ENCODE peak calls at places on chromosome 16, in nine cellular contexts. T is thoracic aorta, X is AG04449, E is brain microvascular endothelial cell, B is PC-3, A is GM23338, Y is dorsolateral prefrontal cortex, Q is cardiac muscle cell, C is tibial artery. H is an unnamed sample.

GRCh38 chr16:79003026-79003617 is 597.4 kb downstream of the MAF start:
- DNase-seq in T (no peak), X (no peak), E (no peak), B (no peak), A (no peak), Y (no peak), Q (no peak), C (no peak), H (no peak)

GRCh38 chr16:68737730-68738590 is 868 bp downstream of the CDH1 start:
- DNase-seq in T (no peak), X (no peak), E (no peak), B (peak; percentile 52), A (peak; percentile 64), Y (no peak), Q (no peak), C (no peak), H (no peak)

GRCh38 chr16:86826931-86827330 is 248.6 kb downstream of the FOXL1 start:
- DNase-seq in T (no peak), X (no peak), E (no peak), B (no peak), A (peak; percentile 86), Y (no peak), Q (no peak), C (peak; percentile 32), H (no peak)

GRCh38 chr16:50153648-50154368 is 702 bp downstream of the TENT4B start:
- DNase-seq in T (no peak), X (no peak), E (no peak), B (peak; percentile 3), A (peak; percentile 35), Y (peak; percentile 8), Q (peak; percentile 26), C (no peak), H (peak; percentile 13)

GRCh38 chr16:81448154-81449131 is 3.8 kb downstream of the CMIP start:
- DNase-seq in T (no peak), X (no peak), E (no peak), B (peak; percentile 32), A (peak; percentile 44), Y (no peak), Q (no peak), C (no peak), H (no peak)

GRCh38 chr16:8739989-8740704 is 57.3 kb downstream of the TMEM186 start:
- DNase-seq in T (no peak), X (no peak), E (no peak), B (no peak), A (no peak), Y (no peak), Q (no peak), C (peak; percentile 12), H (no peak)

GRCh38 chr16:8714143-8714542 is 39.7 kb downstream of the ABAT start:
- DNase-seq in T (no peak), X (no peak), E (no peak), B (no peak), A (peak; percentile 33), Y (peak; percentile 66), Q (no peak), C (no peak), H (no peak)

GRCh38 chr16:70395345-70395901 is 43.5 kb downstream of the ST3GAL2 start:
- DNase-seq in T (no peak), X (no peak), E (peak; percentile 15), B (peak; percentile 40), A (peak; percentile 90), Y (no peak), Q (peak; percentile 56), C (peak; percentile 75), H (peak; percentile 83)

GRCh38 chr16:87956771-87957279 is 5.6 kb downstream of the BANP start:
- DNase-seq in T (no peak), X (no peak), E (peak; percentile 40), B (no peak), A (peak; percentile 62), Y (no peak), Q (peak; percentile 72), C (no peak), H (peak; percentile 45)

GRCh38 chr16:27642753-27643152 is 92.8 kb downstream of the KATNIP start:
- DNase-seq in T (no peak), X (no peak), E (no peak), B (peak; percentile 30), A (peak; percentile 64), Y (peak; percentile 10), Q (peak; percentile 39), C (no peak), H (peak; percentile 68)

GRCh38 chr16:68377667-68378420 is 67.0 kb downstream of the PRMT7 start:
- DNase-seq in T (no peak), X (no peak), E (no peak), B (no peak), A (no peak), Y (peak; percentile 80), Q (peak; percentile 33), C (no peak), H (no peak)

GRCh38 chr16:66954097-66954659 is 6.9 kb upstream of the CES3 start:
- DNase-seq in T (peak; percentile 25), X (no peak), E (peak; percentile 69), B (peak; percentile 81), A (peak; percentile 89), Y (peak; percentile 74), Q (peak; percentile 81), C (peak; percentile 84), H (peak; percentile 81)
- TF ChIP-seq CTCF in T (peak; percentile 82), X (peak; percentile 78), E (peak; percentile 90), B (peak; percentile 80), A (peak; percentile 91), Y (peak; percentile 83), Q (peak; percentile 85), C (peak; percentile 73), H (peak; percentile 72)

GRCh38 chr16:84818989-84819643 is 669 bp upstream of the CRISPLD2 start:
- DNase-seq in T (no peak), X (no peak), E (no peak), B (no peak), A (peak; percentile 61), Y (no peak), Q (no peak), C (no peak), H (no peak)

GRCh38 chr16:84821179-84821578 is 1.4 kb downstream of the CRISPLD2 start:
- DNase-seq in T (no peak), X (no peak), E (no peak), B (no peak), A (no peak), Y (no peak), Q (no peak), C (no peak), H (no peak)

GRCh38 chr16:84820771-84821170 is 986 bp downstream of the CRISPLD2 start:
- DNase-seq in T (no peak), X (no peak), E (no peak), B (no peak), A (no peak), Y (no peak), Q (no peak), C (no peak), H (no peak)

GRCh38 chr16:84819644-84820304 is at the start of gene CRISPLD2:
- DNase-seq in T (peak; percentile 75), X (no peak), E (peak; percentile 84), B (peak; percentile 83), A (peak; percentile 97), Y (peak; percentile 73), Q (peak; percentile 94), C (peak; percentile 97), H (peak; percentile 89)

DNA sequence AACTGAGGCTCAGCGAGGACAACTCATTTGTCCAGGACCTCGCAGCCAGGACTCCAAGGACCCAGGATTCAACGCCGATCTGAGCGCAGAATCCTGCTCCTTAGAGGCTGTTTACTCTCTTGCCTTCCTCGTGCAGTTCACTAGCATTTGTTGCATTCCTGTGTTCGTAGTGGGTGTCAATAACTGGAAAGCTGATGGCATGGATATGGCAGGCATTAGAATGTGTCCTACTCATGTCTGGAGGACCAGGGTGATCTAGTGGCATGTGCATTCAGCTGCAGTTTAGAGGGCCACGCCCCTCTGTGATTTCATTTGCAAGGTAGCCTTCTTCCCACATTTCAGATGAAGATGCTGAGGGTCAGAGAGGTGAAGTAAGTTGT is 510 bp downstream of the CRISPLD2 start:
- DNase-seq in T (no peak), X (no peak), E (no peak), B (peak; percentile 7), A (no peak), Y (no peak), Q (no peak), C (no peak), H (no peak)
- H3K4me3 ChIP-seq in T (peak overlapping the region; percentile 74), X (peak overlapping the region; percentile 72), E (peak overlapping the region; percentile 63), B (peak overlapping the region; percentile 69), A (peak overlapping the region; percentile 61), Y (peak overlapping the region; percentile 54), Q (peak overlapping the region; percentile 18), C (peak overlapping the region; percentile 56), H (peak overlapping the region; percentile 40)

GRCh38 chr16:1941924-1942809 is 832 bp downstream of the MSRB1 start:
- DNase-seq in T (no peak), X (no peak), E (no peak), B (peak; percentile 52), A (no peak), Y (peak; percentile 9), Q (peak; percentile 40), C (peak; percentile 86), H (no peak)

GRCh38 chr16:1942810-1943726 is at the start of gene MSRB1:
- DNase-seq in T (peak; percentile 99), X (peak; percentile 65), E (peak; percentile 98), B (peak; percentile 96), A (peak; percentile 100), Y (peak; percentile 100), Q (peak; percentile 99), C (peak; percentile 100), H (peak; percentile 99)

GRCh38 chr16:1940273-1941161 is 2.5 kb downstream of the MSRB1 start:
- DNase-seq in T (no peak), X (no peak), E (no peak), B (no peak), A (no peak), Y (no peak), Q (no peak), C (no peak), H (no peak)

GRCh38 chr16:1938910-1939309 is 4.1 kb downstream of the MSRB1 start:
- DNase-seq in T (no peak), X (no peak), E (no peak), B (no peak), A (no peak), Y (no peak), Q (no peak), C (no peak), H (no peak)

DNA sequence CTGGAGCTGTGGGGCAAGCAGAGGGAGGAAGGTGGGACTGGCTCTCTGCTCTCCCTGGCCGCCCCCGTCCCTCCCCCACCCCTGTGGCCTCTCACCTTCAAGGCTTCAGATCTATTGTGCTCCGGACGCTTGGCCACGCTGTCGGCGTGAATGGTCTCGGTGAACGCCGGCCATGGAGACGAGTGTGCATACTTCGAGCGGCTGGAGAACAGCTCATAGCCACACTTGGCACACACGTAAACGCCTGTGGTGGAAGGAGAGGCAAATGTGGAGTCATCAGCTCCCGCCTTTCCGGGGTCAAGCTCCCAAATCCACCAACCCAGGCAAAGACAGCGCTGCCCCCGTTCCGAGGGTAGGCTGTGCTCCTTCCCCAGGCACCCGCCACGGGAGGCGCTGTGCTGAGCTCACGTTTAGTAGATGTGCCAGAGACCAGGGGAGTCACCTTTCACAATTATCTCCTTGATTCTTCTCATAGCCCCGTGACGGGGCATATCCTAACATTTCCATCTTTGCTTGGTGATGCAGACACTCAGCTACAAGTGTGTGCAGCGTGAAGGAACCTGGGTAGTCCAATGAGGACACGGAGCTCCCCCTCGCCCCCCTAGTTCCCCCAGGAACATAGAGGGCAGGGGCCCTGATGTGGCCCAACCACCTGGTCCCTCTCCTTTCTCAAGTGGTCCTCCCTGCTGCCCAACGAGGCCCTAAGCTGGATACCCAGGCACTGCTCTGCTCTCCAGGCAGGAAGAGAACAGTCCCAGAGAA is 1.7 kb downstream of the MSRB1 start:
- DNase-seq in T (no peak), X (no peak), E (peak; percentile 35), B (no peak), A (peak; percentile 78), Y (no peak), Q (peak; percentile 56), C (peak; percentile 63), H (no peak)
- TF ChIP-seq CTCF in T (no peak), X (no peak), E (peak; percentile 73), B (peak; percentile 10), A (peak; percentile 53), Y (no peak), Q (peak; percentile 38), C (no peak), H (peak; percentile 31)

GRCh38 chr16:1152651-1153259 is at the start of gene CACNA1H:
- DNase-seq in T (no peak), X (no peak), E (no peak), B (no peak), A (peak; percentile 75), Y (no peak), Q (no peak), C (no peak), H (peak; percentile 61)
- H3K4me3 ChIP-seq in T (peak within 1 kb of the TSS; percentile 63), X (peak within 1 kb of the TSS; percentile 20), E (peak within 1 kb of the TSS; percentile 9), B (no peak within 1 kb of the TSS), A (peak within 1 kb of the TSS; percentile 63), Y (no peak within 1 kb of the TSS), Q (peak within 1 kb of the TSS; percentile 92), C (peak within 1 kb of the TSS; percentile 85), H (peak within 1 kb of the TSS; percentile 50)

H was measured in WERI-Rb-1.